ENCODE peak calls at places on chromosome 1, in nine cellular contexts. E is PC-3, K is neural progenitor cell, V is body of pancreas, B is transverse colon, Y is OCI-LY7, H is pancreas, P is esophagus muscularis mucosa, G is Peyer's patch. Q is an unnamed sample.

GRCh38 chr1:116262207-116262994 is 110.6 kb upstream of the ATP1A1 start:
- DNase-seq in E (no peak), B (no peak), P (peak; percentile 84), K (no peak), H (no peak), G (peak; percentile 22), Y (no peak), V (no peak), Q (no peak)

GRCh38 chr1:228337711-228338520 is 68.7 kb downstream of the TRIM11 start:
- DNase-seq in K (no peak), H (peak; percentile 9), Y (no peak), E (no peak), G (no peak), B (peak; percentile 3), V (peak; percentile 7), P (no peak), Q (no peak)

GRCh38 chr1:36352910-36353878 is 29.7 kb upstream of the EVA1B start:
- DNase-seq in E (peak; percentile 78), H (no peak), B (no peak), G (no peak), P (no peak), V (no peak), K (no peak), Y (no peak), Q (no peak)

GRCh38 chr1:203630697-203631096 is 4.1 kb downstream of the ATP2B4 start:
- DNase-seq in K (no peak), P (no peak), V (no peak), B (no peak), G (no peak), H (no peak), Y (no peak), E (no peak), Q (no peak)

GRCh38 chr1:239418683-239419082 is 32.3 kb downstream of the CHRM3 start:
- DNase-seq in B (no peak), G (no peak), E (no peak), Y (no peak), V (no peak), K (no peak), H (no peak), P (no peak), Q (no peak)

GRCh38 chr1:203627819-203628184 is 1.2 kb downstream of the ATP2B4 start:
- DNase-seq in E (peak; percentile 58), K (peak; percentile 34), G (peak; percentile 37), P (no peak), V (peak; percentile 27), Y (peak; percentile 35), B (peak; percentile 47), H (no peak), Q (peak; percentile 65)

GRCh38 chr1:117128323-117129079 is 7.0 kb upstream of the TRIM45 start:
- DNase-seq in G (no peak), E (peak; percentile 72), Y (peak; percentile 39), P (no peak), B (no peak), K (peak; percentile 17), V (no peak), H (no peak), Q (no peak)

GRCh38 chr1:175427625-175428024 is 235.0 kb upstream of the KIAA0040 start:
- DNase-seq in Y (no peak), E (no peak), G (no peak), B (no peak), P (no peak), V (no peak), H (no peak), K (no peak), Q (no peak)

GRCh38 chr1:147452809-147453208 is 88.5 kb upstream of the BCL9 start:
- DNase-seq in B (no peak), K (no peak), Y (no peak), G (no peak), V (no peak), E (no peak), H (no peak), P (no peak), Q (no peak)

GRCh38 chr1:65050735-65051134 is 84.4 kb upstream of the JAK1 start:
- DNase-seq in E (peak; percentile 51), K (no peak), P (no peak), B (no peak), G (no peak), V (no peak), H (no peak), Y (no peak), Q (no peak)

GRCh38 chr1:156813750-156814570 is 2.7 kb downstream of the SH2D2A start:
- DNase-seq in H (peak; percentile 76), B (peak; percentile 82), P (no peak), K (peak; percentile 73), Y (peak; percentile 61), E (peak; percentile 64), G (peak; percentile 62), V (peak; percentile 71), Q (peak; percentile 79)

GRCh38 chr1:11740258-11741192 is 4.6 kb downstream of the AGTRAP start:
- DNase-seq in E (no peak), P (no peak), Y (no peak), G (no peak), V (no peak), K (no peak), B (no peak), H (no peak), Q (no peak)

GRCh38 chr1:154342836-154343472 is 17.6 kb downstream of the ATP8B2 start:
- DNase-seq in G (peak; percentile 76), K (no peak), Y (no peak), B (peak; percentile 61), E (no peak), H (no peak), V (no peak), P (no peak), Q (peak; percentile 61)

GRCh38 chr1:242886137-242886536 is 361.6 kb upstream of the PLD5 start:
- DNase-seq in H (no peak), P (no peak), K (no peak), E (no peak), G (no peak), Y (no peak), B (peak; percentile 16), V (no peak), Q (peak; percentile 9)

GRCh38 chr1:184827600-184828368 is 73.1 kb upstream of the EDEM3 start:
- DNase-seq in E (peak; percentile 58), Y (no peak), V (no peak), P (no peak), K (no peak), H (no peak), B (no peak), G (no peak), Q (no peak)

GRCh38 chr1:171470726-171471125 is 14.6 kb upstream of the PRRC2C start:
- DNase-seq in B (no peak), K (no peak), P (no peak), V (no peak), H (no peak), Y (no peak), G (no peak), E (no peak), Q (no peak)
- H3K4me3 ChIP-seq in B (no peak overlapping the region), K (no peak overlapping the region), P (no peak overlapping the region), V (no peak overlapping the region), H (no peak overlapping the region), Y (no peak overlapping the region), G (no peak overlapping the region), E (no peak overlapping the region), Q (no peak overlapping the region)

GRCh38 chr1:97351846-97352245 is 569.0 kb downstream of the DPYD start:
- DNase-seq in V (no peak), H (no peak), P (no peak), K (no peak), B (no peak), G (no peak), Y (no peak), E (no peak), Q (no peak)

GRCh38 chr1:97353094-97353493 is 567.7 kb downstream of the DPYD start:
- DNase-seq in V (no peak), Y (no peak), P (no peak), K (peak; percentile 34), G (no peak), B (peak; percentile 16), E (no peak), H (no peak), Q (peak; percentile 27)

GRCh38 chr1:97350241-97350640 is 570.6 kb downstream of the DPYD start:
- DNase-seq in V (no peak), K (no peak), P (no peak), H (no peak), G (no peak), B (no peak), E (no peak), Y (no peak), Q (no peak)

GRCh38 chr1:97348599-97349265 is 572.1 kb downstream of the DPYD start:
- DNase-seq in B (no peak), P (no peak), H (no peak), E (no peak), G (no peak), V (no peak), K (no peak), Y (no peak), Q (no peak)

GRCh38 chr1:97350662-97351061 is 570.2 kb downstream of the DPYD start:
- DNase-seq in E (peak; percentile 7), G (no peak), V (no peak), K (no peak), B (no peak), Y (no peak), P (no peak), H (no peak), Q (no peak)
- H3K4me1 ChIP-seq in E (no peaks in the 10 kb centered on the region), G (no peaks in the 10 kb centered on the region), V (no peaks in the 10 kb centered on the region), K (peaks cover 17% of the 10 kb centered on the region), B (no peaks in the 10 kb centered on the region), Y (no peaks in the 10 kb centered on the region), P (peaks cover 19% of the 10 kb centered on the region), H (no peaks in the 10 kb centered on the region), Q (no peaks in the 10 kb centered on the region)

GRCh38 chr1:25204797-25205441 is 27.4 kb downstream of the SYF2 start:
- DNase-seq in K (peak; percentile 70), E (peak; percentile 65), Y (peak; percentile 71), P (no peak), G (no peak), H (no peak), B (no peak), V (no peak), Q (no peak)
- TF ChIP-seq CTCF in K (peak; percentile 90), E (peak; percentile 78), Y (peak; percentile 97), P (peak; percentile 92), G (peak; percentile 80), H (peak; percentile 56), B (peak; percentile 88), V (peak; percentile 70), Q (peak; percentile 40)

GRCh38 chr1:14740016-14740415 is 141.5 kb downstream of the KAZN start:
- DNase-seq in E (no peak), P (no peak), V (no peak), Y (no peak), K (peak; percentile 62), B (no peak), H (no peak), G (no peak), Q (no peak)
- H3K4me3 ChIP-seq in E (no peak overlapping the region), P (no peak overlapping the region), V (no peak overlapping the region), Y (peak overlapping the region; percentile 7), K (no peak overlapping the region), B (no peak overlapping the region), H (no peak overlapping the region), G (no peak overlapping the region), Q (no peak overlapping the region)

Q was measured in mucosa of descending colon.